ENCODE peak calls at places on chromosomes 12 and 14, in six cellular contexts. O is GM06990, Q is nephron progenitor cell, J is AG09319, T is lower lobe of right lung, Z is adrenal gland. X is an unnamed sample.

GRCh38 chr12:58346032-58346632 is 404.8 kb downstream of the ATP23 start:
- DNase-seq in O (no peak), Z (no peak), J (no peak), T (no peak), Q (peak; percentile 9), X (no peak)

GRCh38 chr14:94581127-94581999 is at the start of gene SERPINA5:
- DNase-seq in J (no peak), T (no peak), Q (peak; percentile 69), O (no peak), Z (peak; percentile 95), X (peak; percentile 24)

GRCh38 chr12:13924286-13924685 is 57.1 kb downstream of the GRIN2B start:
- DNase-seq in Q (no peak), O (no peak), J (no peak), Z (no peak), T (no peak), X (no peak)

GRCh38 chr12:2319747-2320146 is 267.0 kb downstream of the CACNA1C start:
- DNase-seq in Z (no peak), Q (no peak), J (no peak), T (no peak), O (no peak), X (no peak)

GRCh38 chr12:97142737-97143450 is 235.8 kb downstream of the NEDD1 start:
- DNase-seq in Q (peak; percentile 28), J (no peak), T (no peak), O (no peak), Z (no peak), X (peak; percentile 32)

GRCh38 chr12:108727868-108728735 is 3.2 kb downstream of the CORO1C start:
- DNase-seq in Z (no peak), Q (no peak), T (no peak), O (no peak), J (no peak), X (no peak)

GRCh38 chr14:67668559-67668958 is 5.9 kb downstream of the VTI1B start:
- DNase-seq in T (no peak), Z (no peak), Q (no peak), O (peak; percentile 41), J (no peak), X (no peak)

GRCh38 chr14:44785096-44785495 is 176.7 kb downstream of the KLHL28 start:
- DNase-seq in J (no peak), Z (no peak), Q (no peak), O (no peak), T (no peak), X (no peak)

GRCh38 chr12:126248871-126249403 is 1183.7 kb downstream of the AACS start:
- DNase-seq in O (no peak), Z (no peak), T (no peak), J (no peak), Q (no peak), X (no peak)

GRCh38 chr14:70397746-70398145 is 19.1 kb downstream of the SYNJ2BP start:
- DNase-seq in T (no peak), Z (no peak), Q (no peak), O (no peak), J (no peak), X (no peak)

GRCh38 chr12:26135010-26135420 is 10.2 kb upstream of the BHLHE41 start:
- DNase-seq in O (no peak), Z (no peak), Q (no peak), J (no peak), T (peak; percentile 94), X (no peak)

GRCh38 chr12:98154850-98155249 is 360.5 kb upstream of the TMPO start:
- DNase-seq in Z (no peak), O (no peak), T (no peak), Q (peak; percentile 49), J (no peak), X (peak; percentile 41)

DNA sequence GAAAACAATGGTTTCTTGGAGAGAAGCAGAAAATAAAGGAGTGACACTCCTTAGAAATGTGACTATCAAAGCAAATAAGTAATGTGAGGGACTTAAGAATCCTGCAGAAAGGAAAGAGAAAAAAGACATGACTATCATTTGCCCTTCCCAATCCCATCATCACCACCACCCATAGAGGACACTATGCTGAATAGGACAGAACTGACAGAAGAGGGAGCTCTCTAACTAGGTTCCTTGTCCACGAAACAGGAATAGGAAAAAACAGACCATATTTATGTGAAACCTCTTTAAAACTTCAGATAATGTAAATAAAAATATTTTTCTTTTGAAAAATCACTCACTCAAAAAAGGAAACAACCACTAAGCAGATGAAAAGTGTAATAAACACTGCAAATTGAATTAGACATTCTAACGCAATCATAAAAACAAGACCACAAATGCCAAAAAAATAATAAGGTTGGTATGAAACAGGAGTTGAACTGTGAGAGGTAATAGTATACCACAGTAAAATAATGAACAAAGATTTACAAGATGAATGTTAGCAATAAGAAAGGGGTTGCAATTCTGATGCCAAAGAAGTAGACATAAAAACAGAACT is 24.1 kb downstream of the KLRD1 start:
- DNase-seq in T (no peak), Q (peak; percentile 4), O (no peak), Z (peak; percentile 9), J (peak; percentile 15), X (no peak)
- TF ChIP-seq CTCF in T (peak; percentile 67), Q (peak; percentile 58), O (peak; percentile 59), Z (peak; percentile 66), J (peak; percentile 85), X (no peak)

DNA sequence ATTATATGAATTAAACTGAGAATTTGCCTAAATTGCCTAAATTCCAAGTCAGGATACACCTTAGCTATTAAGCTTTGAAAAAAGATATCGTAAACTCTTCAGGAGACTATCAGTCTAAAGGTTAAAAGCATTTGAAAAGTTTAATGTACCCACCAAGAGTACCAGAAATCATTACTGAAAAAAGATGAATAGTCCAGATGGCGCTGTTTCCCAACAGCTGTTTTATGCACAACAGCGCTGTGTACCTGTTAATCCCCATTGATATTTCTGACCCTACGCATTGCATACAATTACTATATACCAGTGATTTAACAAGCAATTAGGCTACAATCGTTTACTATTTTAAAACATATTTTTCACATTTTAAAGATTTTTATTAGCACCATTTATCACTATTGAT is 185.0 kb downstream of the PLCZ1 start:
- DNase-seq in Q (no peak), J (no peak), Z (no peak), O (no peak), T (no peak), X (no peak)
- TF ChIP-seq CTCF in Q (no peak), J (no peak), Z (no peak), O (no peak), T (no peak), X (no peak)

GRCh38 chr12:68075416-68075815 is 84.1 kb downstream of the IFNG start:
- DNase-seq in O (no peak), J (no peak), T (no peak), Z (no peak), Q (no peak), X (no peak)
- TF ChIP-seq CTCF in O (no peak), J (no peak), T (no peak), Z (no peak), Q (no peak), X (no peak)

GRCh38 chr14:29553427-29553826 is 374.2 kb downstream of the PRKD1 start:
- DNase-seq in Q (no peak), Z (no peak), O (no peak), J (no peak), T (no peak), X (no peak)

GRCh38 chr14:29554335-29554734 is 373.3 kb downstream of the PRKD1 start:
- DNase-seq in J (no peak), O (no peak), Z (no peak), Q (no peak), T (no peak), X (no peak)

GRCh38 chr14:29545714-29546113 is 381.9 kb downstream of the PRKD1 start:
- DNase-seq in O (no peak), Z (no peak), J (no peak), Q (no peak), T (no peak), X (no peak)

DNA sequence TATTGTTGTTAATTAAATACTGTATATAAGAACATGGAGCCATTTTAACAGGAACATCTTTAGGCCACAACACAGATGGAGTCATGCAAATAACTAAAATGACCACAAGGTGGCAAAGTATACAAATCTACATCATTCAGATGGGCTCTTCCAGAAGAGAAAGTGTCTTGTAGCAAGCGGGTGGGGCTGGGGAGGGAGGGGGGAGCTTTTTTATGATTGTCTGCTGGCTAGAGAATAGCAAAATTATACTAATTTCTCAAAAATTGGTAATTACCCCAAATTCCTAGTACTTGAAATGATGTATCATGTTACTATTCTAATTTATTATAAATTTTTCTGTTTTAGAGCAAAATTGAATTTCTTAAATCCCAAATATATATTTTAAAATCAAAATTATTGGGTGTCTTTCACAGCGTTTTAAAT is 378.7 kb downstream of the PRKD1 start:
- DNase-seq in Z (peak; percentile 9), Q (peak; percentile 7), T (no peak), J (peak; percentile 38), O (no peak), X (no peak)
- TF ChIP-seq CTCF in Z (peak; percentile 49), Q (peak; percentile 53), T (peak; percentile 58), J (peak; percentile 54), O (peak; percentile 45), X (peak; percentile 81)

GRCh38 chr12:56804684-56805083 is 41.6 kb downstream of the HSD17B6 start:
- DNase-seq in Q (no peak), T (no peak), O (no peak), J (no peak), Z (no peak), X (no peak)

GRCh38 chr12:56806303-56806702 is 43.2 kb downstream of the HSD17B6 start:
- DNase-seq in O (no peak), Q (no peak), J (no peak), Z (no peak), T (no peak), X (no peak)

GRCh38 chr12:56805282-56805855 is 42.2 kb downstream of the HSD17B6 start:
- DNase-seq in J (no peak), Q (no peak), Z (no peak), T (no peak), O (no peak), X (no peak)

GRCh38 chr12:56803750-56804149 is 40.6 kb downstream of the HSD17B6 start:
- DNase-seq in Z (peak; percentile 49), Q (no peak), J (no peak), O (no peak), T (no peak), X (no peak)

DNA sequence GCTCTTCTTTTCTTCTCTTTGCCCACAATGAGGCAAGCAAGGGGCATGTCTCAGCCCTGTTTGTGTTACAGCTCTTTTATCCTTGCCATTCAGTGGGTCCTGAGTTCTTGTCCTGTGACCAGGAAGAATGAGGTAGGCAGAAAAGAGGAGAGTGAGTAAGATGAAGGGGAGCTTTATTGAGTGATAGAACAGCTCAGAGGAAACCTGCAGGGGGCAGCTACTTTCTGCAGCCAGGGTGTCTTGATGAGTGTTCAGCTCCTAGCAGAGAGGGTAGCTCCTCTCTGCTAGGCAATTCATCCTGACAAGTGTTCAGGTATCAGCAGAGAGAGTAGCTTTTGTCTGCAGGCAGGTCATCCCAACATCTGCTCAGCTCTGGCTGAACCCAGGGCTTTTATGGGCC is 41.0 kb downstream of the HSD17B6 start:
- DNase-seq in O (no peak), Z (no peak), Q (no peak), T (no peak), J (no peak), X (no peak)
- TF ChIP-seq CTCF in O (no peak), Z (no peak), Q (no peak), T (no peak), J (no peak), X (no peak)

X was measured in glutamatergic neuron.